ENCODE peak calls at places on chromosomes 16 and 17, in six cellular contexts. One of them, this sample, is unnamed.

GRCh38 chr17:7043544-7044268 is at the start of gene SLC16A11:
- DNase-seq in cardiac fibroblast: peak; percentile 58
- DNase-seq in HT1080: no peak
- DNase-seq in IMR-90: peak; percentile 21
- DNase-seq in ELR: no peak
- DNase-seq in GM23338: peak; percentile 49
- DNase-seq in this sample: peak; percentile 52

GRCh38 chr16:88566158-88566557 is 4.0 kb upstream of the ZC3H18 start:
- DNase-seq in HT1080: peak; percentile 20
- DNase-seq in cardiac fibroblast: peak; percentile 31
- DNase-seq in GM23338: peak; percentile 36
- DNase-seq in IMR-90: peak; percentile 75
- DNase-seq in ELR: peak; percentile 77
- DNase-seq in this sample: peak; percentile 59

GRCh38 chr17:41475421-41475820 is 5.5 kb downstream of the KRT35 start:
- DNase-seq in IMR-90: no peak
- DNase-seq in GM23338: no peak
- DNase-seq in HT1080: no peak
- DNase-seq in cardiac fibroblast: no peak
- DNase-seq in ELR: no peak
- DNase-seq in this sample: no peak

GRCh38 chr17:8466466-8466865 is 30.8 kb downstream of the NDEL1 start:
- DNase-seq in GM23338: no peak
- DNase-seq in HT1080: no peak
- DNase-seq in ELR: no peak
- DNase-seq in cardiac fibroblast: peak; percentile 30
- DNase-seq in IMR-90: peak; percentile 56
- DNase-seq in this sample: no peak

GRCh38 chr17:66405836-66406679 is 103.6 kb downstream of the PRKCA start:
- DNase-seq in cardiac fibroblast: peak; percentile 20
- DNase-seq in GM23338: no peak
- DNase-seq in IMR-90: no peak
- DNase-seq in HT1080: no peak
- DNase-seq in ELR: no peak
- DNase-seq in this sample: peak; percentile 83

GRCh38 chr17:36768355-36768754 is 167.0 kb downstream of the MRM1 start:
- DNase-seq in cardiac fibroblast: no peak
- DNase-seq in HT1080: peak; percentile 21
- DNase-seq in GM23338: peak; percentile 68
- DNase-seq in IMR-90: no peak
- DNase-seq in ELR: peak; percentile 10
- DNase-seq in this sample: no peak

GRCh38 chr17:82736511-82737185 is 1.2 kb downstream of the FN3K start:
- DNase-seq in IMR-90: no peak
- DNase-seq in cardiac fibroblast: no peak
- DNase-seq in ELR: no peak
- DNase-seq in HT1080: no peak
- DNase-seq in GM23338: no peak
- DNase-seq in this sample: no peak

GRCh38 chr16:8530756-8531155 is 59.6 kb downstream of the TMEM114 start:
- DNase-seq in IMR-90: no peak
- DNase-seq in GM23338: no peak
- DNase-seq in ELR: no peak
- DNase-seq in HT1080: no peak
- DNase-seq in cardiac fibroblast: no peak
- DNase-seq in this sample: no peak

GRCh38 chr16:4070936-4071335 is 45.3 kb downstream of the ADCY9 start:
- DNase-seq in IMR-90: no peak
- DNase-seq in ELR: no peak
- DNase-seq in HT1080: no peak
- DNase-seq in cardiac fibroblast: no peak
- DNase-seq in GM23338: no peak
- DNase-seq in this sample: no peak

GRCh38 chr16:49654425-49654824 is 201.5 kb downstream of the ZNF423 start:
- DNase-seq in GM23338: no peak
- DNase-seq in HT1080: no peak
- DNase-seq in IMR-90: no peak
- DNase-seq in cardiac fibroblast: no peak
- DNase-seq in ELR: no peak
- DNase-seq in this sample: no peak

GRCh38 chr16:10312784-10313724 is 72.8 kb upstream of the ATF7IP2 start:
- DNase-seq in GM23338: no peak
- DNase-seq in HT1080: no peak
- DNase-seq in IMR-90: no peak
- DNase-seq in cardiac fibroblast: no peak
- DNase-seq in ELR: no peak
- DNase-seq in this sample: no peak

GRCh38 chr16:83900611-83901010 is 1.7 kb downstream of the MLYCD start:
- DNase-seq in ELR: no peak
- DNase-seq in HT1080: no peak
- DNase-seq in GM23338: no peak
- DNase-seq in cardiac fibroblast: no peak
- DNase-seq in IMR-90: no peak
- DNase-seq in this sample: no peak

GRCh38 chr17:79695293-79696158 is 35.2 kb upstream of the ENPP7 start:
- DNase-seq in GM23338: no peak
- DNase-seq in HT1080: no peak
- DNase-seq in IMR-90: no peak
- DNase-seq in ELR: no peak
- DNase-seq in cardiac fibroblast: peak; percentile 79
- DNase-seq in this sample: peak; percentile 60

GRCh38 chr16:23587726-23588125 is 8.4 kb downstream of the NDUFAB1 start:
- DNase-seq in cardiac fibroblast: peak; percentile 65
- DNase-seq in HT1080: peak; percentile 10
- DNase-seq in GM23338: no peak
- DNase-seq in IMR-90: peak; percentile 96
- DNase-seq in ELR: peak; percentile 96
- DNase-seq in this sample: peak; percentile 64

GRCh38 chr17:38455288-38455915 is 27.1 kb downstream of the ARHGAP23 start:
- DNase-seq in HT1080: no peak
- DNase-seq in cardiac fibroblast: peak; percentile 43
- DNase-seq in GM23338: peak; percentile 57
- DNase-seq in ELR: no peak
- DNase-seq in IMR-90: no peak
- DNase-seq in this sample: peak; percentile 69

GRCh38 chr17:4594406-4595349 is 10.3 kb downstream of the SMTNL2 start:
- DNase-seq in GM23338: peak; percentile 89
- DNase-seq in cardiac fibroblast: no peak
- DNase-seq in HT1080: no peak
- DNase-seq in ELR: no peak
- DNase-seq in IMR-90: no peak
- DNase-seq in this sample: no peak

GRCh38 chr17:82468692-82469091 is 10.2 kb downstream of the NARF start:
- DNase-seq in ELR: no peak
- DNase-seq in HT1080: no peak
- DNase-seq in GM23338: no peak
- DNase-seq in IMR-90: peak; percentile 21
- DNase-seq in cardiac fibroblast: peak; percentile 26
- DNase-seq in this sample: no peak

GRCh38 chr17:64494121-64494520 is 2.7 kb downstream of the POLG2 start:
- DNase-seq in IMR-90: no peak
- DNase-seq in cardiac fibroblast: no peak
- DNase-seq in GM23338: no peak
- DNase-seq in HT1080: no peak
- DNase-seq in ELR: no peak
- DNase-seq in this sample: no peak

GRCh38 chr17:67353161-67353560 is 13.2 kb downstream of the PSMD12 start:
- DNase-seq in ELR: no peak
- DNase-seq in HT1080: no peak
- DNase-seq in GM23338: peak; percentile 18
- DNase-seq in cardiac fibroblast: no peak
- DNase-seq in IMR-90: no peak
- DNase-seq in this sample: no peak